ENCODE peak calls at places on chromosome 1, in ten cellular contexts. E is heart right ventricle; B is lower lobe of right lung; P is AG04450; Q is keratinocyte; D is SJSA1; C is kidney; Y is psoas muscle; R is Peyer's patch; K is effector memory CD4-positive, alpha-beta T cell. I is an unnamed sample. For H3K9me3, the result is how much of the 10 kb centered on the place peaks cover.

GRCh38 chr1:185864889-185865288 is 130.7 kb downstream of the HMCN1 start:
- DNase-seq in E (no peak), B (no peak), P (peak), Q (peak), D (peak), C (no peak), Y (no peak), R (no peak), K (no peak), I (peak)

GRCh38 chr1:6420594-6421042 is 899 bp upstream of the HES2 start:
- DNase-seq in E (no peak), B (no peak), P (no peak), Q (no peak), D (no peak), C (peak), Y (no peak), R (no peak), K (no peak), I (no peak)

GRCh38 chr1:186876436-186876835 is 47.7 kb downstream of the PLA2G4A start:
- DNase-seq in E (no peak), B (no peak), P (no peak), Q (no peak), D (no peak), C (no peak), Y (no peak), R (no peak), K (no peak), I (no peak)

GRCh38 chr1:38489844-38490270 is 369.7 kb downstream of the RRAGC start:
- DNase-seq in E (no peak), B (no peak), P (no peak), Q (no peak), D (peak), C (no peak), Y (no peak), R (no peak), K (no peak), I (peak)

GRCh38 chr1:47416319-47417128 is 439 bp downstream of the FOXE3 start:
- DNase-seq in E (no peak), B (no peak), P (no peak), Q (no peak), D (no peak), C (no peak), Y (no peak), R (no peak), K (no peak), I (no peak)

GRCh38 chr1:66446261-66447001 is 87.5 kb upstream of the SGIP1 start:
- DNase-seq in E (peak), B (no peak), P (no peak), Q (no peak), D (no peak), C (no peak), Y (no peak), R (no peak), K (no peak), I (peak)

GRCh38 chr1:66124670-66125069 is 332.0 kb downstream of the PDE4B start:
- DNase-seq in E (no peak), B (no peak), P (no peak), Q (no peak), D (no peak), C (no peak), Y (no peak), R (no peak), K (no peak), I (no peak)

GRCh38 chr1:205225901-205226765 is 1.6 kb upstream of the TMCC2 start:
- DNase-seq in E (no peak), B (no peak), P (no peak), Q (peak), D (peak), C (no peak), Y (no peak), R (no peak), K (no peak), I (no peak)

GRCh38 chr1:21099034-21099868 is 77.4 kb downstream of the EIF4G3 start:
- DNase-seq in E (no peak), B (no peak), P (no peak), Q (no peak), D (no peak), C (no peak), Y (no peak), R (no peak), K (no peak), I (no peak)

GRCh38 chr1:93448983-93449805 is 1.3 kb downstream of the FNBP1L start:
- DNase-seq in E (no peak), B (no peak), P (no peak), Q (no peak), D (no peak), C (peak), Y (no peak), R (peak), K (no peak), I (peak)

GRCh38 chr1:244106837-244107491 is 55.9 kb downstream of the ZBTB18 start:
- DNase-seq in E (no peak), B (no peak), P (no peak), Q (no peak), D (no peak), C (no peak), Y (no peak), R (no peak), K (no peak), I (no peak)

GRCh38 chr1:52238887-52239707 is 97.2 kb downstream of the ZFYVE9 start:
- DNase-seq in E (no peak), B (no peak), P (no peak), Q (no peak), D (no peak), C (no peak), Y (no peak), R (no peak), K (no peak), I (no peak)

GRCh38 chr1:115837762-115838421 is 3.0 kb downstream of the NHLH2 start:
- DNase-seq in E (no peak), B (no peak), P (no peak), Q (no peak), D (no peak), C (peak), Y (no peak), R (no peak), K (no peak), I (no peak)

GRCh38 chr1:23449918-23450317 is 25.4 kb upstream of the TCEA3 start:
- DNase-seq in E (peak), B (no peak), P (no peak), Q (no peak), D (no peak), C (no peak), Y (peak), R (peak), K (no peak), I (no peak)

GRCh38 chr1:184035719-184036516 is 1.6 kb downstream of the COLGALT2 start:
- DNase-seq in E (no peak), B (no peak), P (no peak), Q (no peak), D (no peak), C (peak), Y (peak), R (no peak), K (no peak), I (no peak)

GRCh38 chr1:106753069-106753468 is 303.4 kb upstream of the PRMT6 start:
- DNase-seq in E (no peak), B (no peak), P (no peak), Q (no peak), D (no peak), C (no peak), Y (no peak), R (no peak), K (no peak), I (no peak)

GRCh38 chr1:101259744-101260148 is 22.9 kb downstream of the S1PR1 start:
- DNase-seq in E (no peak), B (no peak), P (no peak), Q (peak), D (no peak), C (no peak), Y (no peak), R (no peak), K (no peak), I (no peak)

GRCh38 chr1:41840592-41841246 is 78.0 kb downstream of the HIVEP3 start:
- DNase-seq in E (peak), B (no peak), P (no peak), Q (no peak), D (no peak), C (peak), Y (no peak), R (no peak), K (no peak), I (no peak)

GRCh38 chr1:5448486-5448885 is 543.7 kb downstream of the NPHP4 start:
- DNase-seq in E (no peak), B (no peak), P (no peak), Q (no peak), D (no peak), C (no peak), Y (no peak), R (no peak), K (no peak), I (no peak)

GRCh38 chr1:156913809-156914387 is 6.5 kb upstream of the LRRC71 start:
- DNase-seq in E (no peak), B (peak), P (no peak), Q (no peak), D (no peak), C (no peak), Y (no peak), R (no peak), K (no peak), I (no peak)

GRCh38 chr1:221845650-221846371 is 103.9 kb upstream of the DUSP10 start:
- DNase-seq in E (no peak), B (no peak), P (peak), Q (no peak), D (peak), C (peak), Y (peak), R (no peak), K (no peak), I (peak)

GRCh38 chr1:66337249-66337648 is 196.7 kb upstream of the SGIP1 start:
- DNase-seq in E (no peak), B (no peak), P (no peak), Q (no peak), D (no peak), C (no peak), Y (no peak), R (no peak), K (no peak), I (no peak)

GRCh38 chr1:26951821-26952497 is 8.3 kb downstream of the KDF1 start:
- DNase-seq in E (no peak), B (no peak), P (no peak), Q (no peak), D (no peak), C (no peak), Y (no peak), R (no peak), K (no peak), I (no peak)

GRCh38 chr1:59992040-59992820 is 65.7 kb upstream of the CYP2J2 start:
- DNase-seq in E (no peak), B (no peak), P (no peak), Q (no peak), D (no peak), C (no peak), Y (no peak), R (no peak), K (no peak), I (no peak)

GRCh38 chr1:31371121-31371520 is 1.8 kb downstream of the FABP3 start:
- DNase-seq in E (peak), B (no peak), P (no peak), Q (no peak), D (no peak), C (no peak), Y (no peak), R (no peak), K (no peak), I (no peak)

GRCh38 chr1:244181867-244182266 is 130.8 kb downstream of the ZBTB18 start:
- DNase-seq in E (no peak), B (no peak), P (no peak), Q (no peak), D (no peak), C (no peak), Y (no peak), R (no peak), K (no peak), I (no peak)

GRCh38 chr1:25430073-25430665 is 528 bp upstream of the MACO1 start:
- DNase-seq in E (peak), B (peak), P (peak), Q (peak), D (peak), C (peak), Y (peak), R (peak), K (peak), I (peak)

GRCh38 chr1:201190624-201191051 is at the start of gene IGFN1:
- DNase-seq in E (no peak), B (no peak), P (no peak), Q (no peak), D (no peak), C (peak), Y (peak), R (no peak), K (no peak), I (no peak)

GRCh38 chr1:100354971-100355394 is 2.7 kb downstream of the CDC14A start:
- DNase-seq in E (no peak), B (no peak), P (no peak), Q (no peak), D (no peak), C (no peak), Y (no peak), R (peak), K (no peak), I (peak)

GRCh38 chr1:11540773-11541160 is 61.8 kb downstream of the DISP3 start:
- DNase-seq in E (no peak), B (no peak), P (no peak), Q (no peak), D (no peak), C (peak), Y (no peak), R (no peak), K (no peak), I (no peak)

GRCh38 chr1:64242895-64243756 is 39.7 kb downstream of the UBE2U start:
- DNase-seq in E (no peak), B (no peak), P (no peak), Q (no peak), D (no peak), C (no peak), Y (no peak), R (no peak), K (no peak), I (peak)

GRCh38 chr1:227560814-227561213 is 2.5 kb upstream of the ZNF678 start:
- DNase-seq in E (no peak), B (no peak), P (no peak), Q (no peak), D (no peak), C (no peak), Y (no peak), R (no peak), K (no peak), I (peak)

GRCh38 chr1:30274937-30275621 is 448.3 kb downstream of the MATN1 start:
- DNase-seq in E (no peak), B (no peak), P (no peak), Q (no peak), D (peak), C (no peak), Y (no peak), R (no peak), K (no peak), I (no peak)

GRCh38 chr1:3133671-3134070 is 64.7 kb downstream of the PRDM16 start:
- DNase-seq in E (no peak), B (peak), P (no peak), Q (no peak), D (no peak), C (no peak), Y (no peak), R (no peak), K (no peak), I (no peak)

GRCh38 chr1:183180634-183181056 is 5.4 kb upstream of the LAMC2 start:
- DNase-seq in E (peak), B (no peak), P (no peak), Q (no peak), D (peak), C (peak), Y (peak), R (no peak), K (no peak), I (peak)

GRCh38 chr1:182392045-182393028 is 747 bp upstream of the GLUL start:
- DNase-seq in E (peak), B (peak), P (no peak), Q (no peak), D (no peak), C (peak), Y (peak), R (no peak), K (no peak), I (no peak)

DNA sequence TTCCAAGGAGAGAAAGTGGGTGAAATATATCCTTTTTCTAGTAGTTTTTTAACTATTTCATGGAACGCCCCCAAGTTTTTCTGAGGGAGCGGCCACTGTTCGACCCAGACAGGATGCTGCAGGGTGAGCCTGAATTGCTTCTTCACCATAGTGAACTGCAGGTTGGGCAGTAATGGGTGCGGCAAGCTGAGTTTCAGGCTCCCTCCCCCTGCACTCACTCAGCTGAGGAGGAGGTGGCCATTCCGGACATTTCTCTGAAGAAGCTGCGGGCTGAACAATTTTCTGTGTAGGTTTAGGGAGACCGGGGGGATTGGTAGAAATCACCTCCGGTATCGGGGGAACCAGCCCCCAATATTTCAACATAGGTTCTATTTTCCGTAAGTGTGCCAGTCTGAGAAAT is 8.2 kb downstream of the DAP3 start:
- DNase-seq in E (no peak), B (no peak), P (no peak), Q (no peak), D (no peak), C (no peak), Y (no peak), R (no peak), K (no peak), I (no peak)
- H3K9me3 ChIP-seq in E (under half), B (under half), P (under half), Q (under half), D (under half), C (under half), Y (under half), R (under half), K (under half), I (under half)

DNA sequence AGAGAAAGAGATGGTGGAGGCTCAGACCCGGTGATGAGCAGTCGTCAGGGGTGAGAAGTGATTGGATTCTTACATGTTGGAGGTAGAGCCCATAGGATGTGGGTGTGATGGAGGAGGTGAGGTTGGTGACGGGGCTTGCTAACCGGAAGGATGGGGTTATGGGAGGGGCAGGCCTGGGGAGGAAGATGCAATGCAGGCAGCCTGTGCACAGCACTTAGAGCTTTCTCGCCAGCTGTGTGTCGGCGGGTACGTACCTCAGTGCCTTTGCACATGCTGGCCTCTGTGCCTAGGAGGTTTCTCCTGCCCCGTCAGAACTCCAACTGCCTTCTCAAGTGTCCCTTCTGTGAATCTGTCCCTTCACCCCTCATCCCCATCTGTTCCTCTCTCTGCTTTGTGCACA is 2.9 kb upstream of the BSND start:
- DNase-seq in E (no peak), B (no peak), P (no peak), Q (no peak), D (no peak), C (peak), Y (no peak), R (no peak), K (peak), I (no peak)
- H3K4me3 ChIP-seq in E (no peak), B (no peak), P (no peak), Q (no peak), D (no peak), C (no peak), Y (no peak), R (no peak), K (no peak), I (no peak)

GRCh38 chr1:19418503-19418971 is 66.8 kb downstream of the CAPZB start:
- DNase-seq in E (no peak), B (no peak), P (no peak), Q (no peak), D (no peak), C (no peak), Y (no peak), R (no peak), K (no peak), I (no peak)
- H3K9me3 ChIP-seq in E (under half), B (under half), P (under half), Q (under half), D (under half), C (under half), Y (under half), R (under half), K (under half), I (under half)

GRCh38 chr1:55211456-55211855 is 3.7 kb downstream of the USP24 start:
- DNase-seq in E (no peak), B (no peak), P (no peak), Q (no peak), D (no peak), C (no peak), Y (no peak), R (no peak), K (no peak), I (no peak)

GRCh38 chr1:55212349-55213028 is 2.7 kb downstream of the USP24 start:
- DNase-seq in E (no peak), B (no peak), P (no peak), Q (no peak), D (no peak), C (no peak), Y (no peak), R (peak), K (no peak), I (no peak)

GRCh38 chr1:55213029-55213884 is 1.9 kb downstream of the USP24 start:
- DNase-seq in E (no peak), B (no peak), P (no peak), Q (no peak), D (no peak), C (no peak), Y (no peak), R (no peak), K (no peak), I (no peak)

GRCh38 chr1:55210990-55211389 is 4.2 kb downstream of the USP24 start:
- DNase-seq in E (no peak), B (no peak), P (no peak), Q (no peak), D (no peak), C (no peak), Y (no peak), R (no peak), K (no peak), I (no peak)

DNA sequence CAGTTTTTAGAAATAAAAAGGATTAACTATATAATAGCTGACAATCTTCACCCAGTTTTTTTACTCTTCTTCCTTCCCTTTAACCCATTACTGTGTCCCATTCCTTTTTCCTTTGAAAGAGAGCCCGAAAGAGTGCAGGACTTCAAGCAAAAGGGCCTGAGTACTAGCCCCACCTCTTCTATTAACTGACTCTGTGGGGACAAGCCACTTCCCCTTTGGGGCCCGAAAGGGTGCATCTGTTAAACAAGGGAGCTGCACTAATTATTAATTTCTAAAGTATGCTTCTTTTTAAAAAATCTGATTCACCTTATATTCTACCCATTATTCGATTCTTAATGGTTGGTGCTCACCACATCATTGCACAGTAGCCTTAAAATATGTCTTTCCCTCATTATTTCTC is 3.3 kb downstream of the USP24 start:
- DNase-seq in E (no peak), B (no peak), P (no peak), Q (no peak), D (no peak), C (no peak), Y (no peak), R (peak), K (no peak), I (no peak)
- H3K4me3 ChIP-seq in E (peak), B (peak), P (no peak), Q (peak), D (no peak), C (peak), Y (peak), R (peak), K (peak), I (no peak)

I was measured in cardiac muscle cell.